ENCODE peak calls at places on chromosomes 5 and 9, in seven cellular contexts. P is tibial nerve, Y is prostate gland, L is keratinocyte, K is tibial artery, D is endodermal cell, Z is uterus. G is an unnamed sample.

GRCh38 chr5:43396762-43397304 is 15.4 kb downstream of the CCL28 start:
- DNase-seq in P (peak; percentile 12), Y (peak; percentile 64), L (no peak), K (peak; percentile 77), D (no peak), Z (peak; percentile 43), G (no peak)

GRCh38 chr5:115375922-115376321 is 79.5 kb upstream of the CCDC112 start:
- DNase-seq in P (no peak), Y (no peak), L (no peak), K (no peak), D (no peak), Z (no peak), G (no peak)

GRCh38 chr5:89988998-89989690 is 420.4 kb downstream of the CETN3 start:
- DNase-seq in P (no peak), Y (no peak), L (no peak), K (peak; percentile 64), D (no peak), Z (no peak), G (no peak)

GRCh38 chr9:35700031-35700430 is 10.3 kb upstream of the TPM2 start:
- DNase-seq in P (no peak), Y (no peak), L (no peak), K (no peak), D (no peak), Z (no peak), G (no peak)

GRCh38 chr9:76607730-76608475 is 148.9 kb downstream of the GCNT1 start:
- DNase-seq in P (no peak), Y (no peak), L (no peak), K (no peak), D (no peak), Z (no peak), G (no peak)

GRCh38 chr5:9715891-9716335 is 85.8 kb upstream of the TAS2R1 start:
- DNase-seq in P (no peak), Y (no peak), L (no peak), K (no peak), D (peak; percentile 49), Z (no peak), G (no peak)

GRCh38 chr9:129900263-129901041 is 65.2 kb downstream of the USP20 start:
- DNase-seq in P (no peak), Y (no peak), L (no peak), K (no peak), D (no peak), Z (no peak), G (no peak)

GRCh38 chr9:19769213-19769612 is 19.6 kb downstream of the SLC24A2 start:
- DNase-seq in P (no peak), Y (no peak), L (peak; percentile 41), K (no peak), D (no peak), Z (no peak), G (no peak)

GRCh38 chr9:105333076-105333475 is 88.6 kb downstream of the SLC44A1 start:
- DNase-seq in P (no peak), Y (no peak), L (no peak), K (no peak), D (no peak), Z (no peak), G (no peak)

GRCh38 chr9:31590091-31590490 is 794.4 kb upstream of the ACO1 start:
- DNase-seq in P (no peak), Y (no peak), L (no peak), K (no peak), D (no peak), Z (no peak), G (no peak)

GRCh38 chr5:95533106-95533505 is 21.7 kb downstream of the SKIC3 start:
- DNase-seq in P (no peak), Y (no peak), L (no peak), K (no peak), D (no peak), Z (no peak), G (no peak)

GRCh38 chr5:79535477-79536192 is 21.7 kb upstream of the HOMER1 start:
- DNase-seq in P (no peak), Y (no peak), L (no peak), K (no peak), D (no peak), Z (no peak), G (no peak)

GRCh38 chr9:93061791-93062299 is 3.3 kb downstream of the SUSD3 start:
- DNase-seq in P (no peak), Y (no peak), L (no peak), K (no peak), D (peak; percentile 74), Z (no peak), G (no peak)

GRCh38 chr5:131164161-131164930 is 710 bp downstream of the HINT1 start:
- DNase-seq in P (peak; percentile 43), Y (peak; percentile 64), L (no peak), K (peak; percentile 75), D (peak; percentile 87), Z (peak; percentile 61), G (no peak)

GRCh38 chr5:140049205-140049604 is 6.1 kb upstream of the NRG2 start:
- DNase-seq in P (no peak), Y (no peak), L (no peak), K (no peak), D (no peak), Z (no peak), G (no peak)

GRCh38 chr5:142386151-142387021 is 61.6 kb upstream of the SPRY4 start:
- DNase-seq in P (no peak), Y (no peak), L (no peak), K (no peak), D (no peak), Z (no peak), G (no peak)

GRCh38 chr9:18979367-18979766 is 53.6 kb downstream of the SAXO1 start:
- DNase-seq in P (no peak), Y (no peak), L (no peak), K (no peak), D (no peak), Z (no peak), G (no peak)

GRCh38 chr9:84871983-84872382 is 202.5 kb downstream of the NTRK2 start:
- DNase-seq in P (no peak), Y (no peak), L (no peak), K (no peak), D (no peak), Z (no peak), G (no peak)

GRCh38 chr5:50302815-50303490 is 138.1 kb downstream of the EMB start:
- DNase-seq in P (no peak), Y (no peak), L (peak; percentile 40), K (no peak), D (no peak), Z (no peak), G (no peak)

GRCh38 chr9:89635816-89636215 is 31.0 kb downstream of the GADD45G start:
- DNase-seq in P (no peak), Y (no peak), L (no peak), K (no peak), D (no peak), Z (no peak), G (no peak)

GRCh38 chr5:7392401-7393024 is 3.4 kb upstream of the ADCY2 start:
- DNase-seq in P (peak; percentile 52), Y (peak; percentile 49), L (no peak), K (no peak), D (peak; percentile 86), Z (no peak), G (peak; percentile 15)

GRCh38 chr5:37840036-37840909 is at the start of gene GDNF:
- DNase-seq in P (no peak), Y (no peak), L (no peak), K (no peak), D (peak; percentile 86), Z (peak; percentile 36), G (no peak)

GRCh38 chr9:128055222-128056040 is 11.7 kb downstream of the NAIF1 start:
- DNase-seq in P (peak; percentile 40), Y (peak; percentile 63), L (no peak), K (peak; percentile 89), D (peak; percentile 70), Z (peak; percentile 72), G (no peak)

GRCh38 chr5:168317521-168318147 is 26.2 kb downstream of the WWC1 start:
- DNase-seq in P (no peak), Y (no peak), L (no peak), K (no peak), D (no peak), Z (no peak), G (no peak)

GRCh38 chr5:141941307-141941706 is 16.7 kb downstream of the PCDH12 start:
- DNase-seq in P (no peak), Y (no peak), L (no peak), K (peak; percentile 71), D (no peak), Z (no peak), G (no peak)

DNA sequence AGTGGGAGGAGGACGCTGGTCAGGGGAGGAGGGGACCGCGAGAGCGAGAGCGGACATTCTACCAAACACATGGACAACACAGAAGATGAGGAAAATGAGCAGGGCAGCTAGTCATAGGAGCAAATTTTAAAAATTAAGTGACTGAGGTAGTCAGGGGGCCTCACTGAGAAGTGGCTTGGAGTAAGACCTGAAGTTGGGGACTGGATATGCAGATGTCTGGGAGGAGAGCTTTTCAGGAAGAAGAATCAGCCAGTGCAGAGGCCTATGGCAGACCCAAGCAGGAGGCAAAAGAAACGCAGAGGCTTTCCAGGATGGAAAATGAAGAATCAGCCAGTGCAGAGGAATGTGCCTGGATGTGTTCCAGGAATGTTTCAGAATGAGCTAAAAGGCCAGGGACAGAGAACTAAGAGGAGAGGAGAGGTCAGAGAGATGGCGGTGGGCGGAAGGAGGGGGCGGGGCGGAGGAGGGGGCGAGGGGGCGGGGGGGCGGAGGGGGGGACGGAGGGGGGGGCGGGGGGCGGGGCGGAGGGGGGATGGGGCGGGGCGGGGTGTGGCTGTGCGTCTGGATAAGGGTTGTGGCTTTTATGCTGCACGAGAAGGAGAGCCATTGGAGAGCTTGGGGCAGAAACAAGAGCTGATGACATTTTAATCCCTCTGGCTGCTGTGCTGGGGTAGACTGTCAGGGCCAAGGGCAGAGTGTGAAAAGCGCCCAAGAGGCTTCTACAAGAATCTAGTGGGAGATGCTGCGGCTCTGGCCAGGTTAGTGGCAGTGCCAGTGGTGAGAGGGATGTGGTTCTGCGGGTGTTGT is 129.6 kb downstream of the KCNIP1 start:
- DNase-seq in P (peak; percentile 82), Y (peak; percentile 67), L (no peak), K (peak; percentile 77), D (peak; percentile 86), Z (peak; percentile 75), G (no peak)
- TF ChIP-seq CTCF in P (peak; percentile 23), Y (peak; percentile 9), L (no peak), K (no peak), D (no peak), Z (no peak), G (no peak)

DNA sequence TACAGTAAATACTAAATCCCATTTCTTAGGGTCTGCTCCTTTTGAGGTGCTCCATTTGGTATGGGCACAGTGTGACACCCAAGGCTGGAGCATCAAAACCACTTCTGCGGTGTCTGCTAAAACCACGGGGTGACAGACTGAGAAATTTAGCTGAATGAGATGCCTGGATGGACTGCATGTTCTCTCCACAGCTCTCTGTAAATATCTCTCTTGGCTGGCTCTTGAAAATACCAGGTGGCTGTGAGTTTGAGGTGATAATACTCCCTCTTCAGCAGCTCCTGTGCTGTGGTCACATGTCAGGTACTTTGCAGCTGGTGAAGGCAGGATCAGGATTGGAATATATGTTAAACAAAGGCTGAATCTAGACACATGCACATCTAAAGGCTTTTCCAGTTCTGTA is 93.7 kb upstream of the SIMC1 start:
- DNase-seq in P (no peak), Y (no peak), L (no peak), K (no peak), D (no peak), Z (no peak), G (peak; percentile 30)
- H3K4me3 ChIP-seq in P (no peak overlapping the region), Y (no peak overlapping the region), L (no peak overlapping the region), K (no peak overlapping the region), D (no peak overlapping the region), Z (no peak overlapping the region), G (no peak overlapping the region)

GRCh38 chr5:54742417-54742889 is 224.9 kb downstream of the SNX18 start:
- DNase-seq in P (no peak), Y (no peak), L (peak; percentile 69), K (no peak), D (no peak), Z (no peak), G (peak; percentile 27)
- TF ChIP-seq CTCF in P (no peak), Y (no peak), L (peak; percentile 50), K (peak; percentile 16), D (peak; percentile 57), Z (no peak), G (peak; percentile 46)

GRCh38 chr9:401223-401622 is 186.6 kb downstream of the DOCK8 start:
- DNase-seq in P (no peak), Y (no peak), L (no peak), K (no peak), D (no peak), Z (no peak), G (no peak)
- H3K4me3 ChIP-seq in P (no peak overlapping the region), Y (no peak overlapping the region), L (no peak overlapping the region), K (no peak overlapping the region), D (no peak overlapping the region), Z (no peak overlapping the region), G (no peak overlapping the region)